ENCODE peak calls at places on chromosomes 4 and X, in four cellular contexts. One of them, this sample, is unnamed.

GRCh38 chr4:85092536-85092935 is 126.0 kb upstream of the WDFY3 start:
- DNase-seq in ovary: no peak
- DNase-seq in AG04450: no peak
- DNase-seq in A549: no peak
- DNase-seq in this sample: no peak

GRCh38 chr4:94523617-94524016 is 71.9 kb downstream of the PDLIM5 start:
- DNase-seq in ovary: no peak
- DNase-seq in AG04450: no peak
- DNase-seq in A549: no peak
- DNase-seq in this sample: no peak

GRCh38 chr4:142404191-142404611 is 441.9 kb downstream of the INPP4B start:
- DNase-seq in ovary: peak
- DNase-seq in AG04450: no peak
- DNase-seq in A549: peak
- DNase-seq in this sample: no peak

GRCh38 chr4:54015421-54016065 is 48.9 kb downstream of the CHIC2 start:
- DNase-seq in ovary: no peak
- DNase-seq in AG04450: no peak
- DNase-seq in A549: no peak
- DNase-seq in this sample: no peak

GRCh38 chr4:1058198-1058996 is 47.0 kb downstream of the FGFRL1 start:
- DNase-seq in ovary: no peak
- DNase-seq in AG04450: no peak
- DNase-seq in A549: no peak
- DNase-seq in this sample: no peak

GRCh38 chrX:21723814-21724213 is 34.1 kb downstream of the SMPX start:
- DNase-seq in ovary: no peak
- DNase-seq in AG04450: no peak
- DNase-seq in A549: no peak
- DNase-seq in this sample: no peak

GRCh38 chr4:17327587-17327986 is 184.3 kb downstream of the QDPR start:
- DNase-seq in ovary: no peak
- DNase-seq in AG04450: no peak
- DNase-seq in A549: no peak
- DNase-seq in this sample: no peak

GRCh38 chrX:154047266-154047665 is 27.6 kb upstream of the IRAK1 start:
- DNase-seq in ovary: no peak
- DNase-seq in AG04450: no peak
- DNase-seq in A549: no peak
- DNase-seq in this sample: no peak

GRCh38 chr4:76016383-76016782 is 6.9 kb downstream of the CXCL10 start:
- DNase-seq in ovary: no peak
- DNase-seq in AG04450: no peak
- DNase-seq in A549: no peak
- DNase-seq in this sample: no peak

GRCh38 chr4:30537462-30537861 is 182.7 kb upstream of the PCDH7 start:
- DNase-seq in ovary: no peak
- DNase-seq in AG04450: peak
- DNase-seq in A549: no peak
- DNase-seq in this sample: no peak

GRCh38 chrX:109742722-109743121 is 9.7 kb upstream of the ACSL4 start:
- DNase-seq in ovary: no peak
- DNase-seq in AG04450: no peak
- DNase-seq in A549: no peak
- DNase-seq in this sample: no peak

GRCh38 chr4:101175896-101176676 is 171.2 kb downstream of the PPP3CA start:
- DNase-seq in ovary: peak
- DNase-seq in AG04450: no peak
- DNase-seq in A549: no peak
- DNase-seq in this sample: no peak

GRCh38 chr4:5198586-5198985 is 147.3 kb downstream of the STK32B start:
- DNase-seq in ovary: no peak
- DNase-seq in AG04450: no peak
- DNase-seq in A549: no peak
- DNase-seq in this sample: no peak

GRCh38 chr4:48943387-48943786 is 36.8 kb upstream of the OCIAD2 start:
- DNase-seq in ovary: no peak
- DNase-seq in AG04450: no peak
- DNase-seq in A549: no peak
- DNase-seq in this sample: no peak

GRCh38 chrX:17372052-17372451 is 2.9 kb upstream of the NHS start:
- DNase-seq in ovary: no peak
- DNase-seq in AG04450: no peak
- DNase-seq in A549: no peak
- DNase-seq in this sample: no peak

GRCh38 chrX:151726751-151727150 is 7.8 kb upstream of the CNGA2 start:
- DNase-seq in ovary: no peak
- DNase-seq in AG04450: no peak
- DNase-seq in A549: no peak
- DNase-seq in this sample: no peak

GRCh38 chr4:163598028-163598427 is 103.5 kb downstream of the TMA16 start:
- DNase-seq in ovary: no peak
- DNase-seq in AG04450: no peak
- DNase-seq in A549: no peak
- DNase-seq in this sample: no peak

GRCh38 chrX:152943826-152944225 is 46.0 kb downstream of the ZNF185 start:
- DNase-seq in ovary: no peak
- DNase-seq in AG04450: no peak
- DNase-seq in A549: no peak
- DNase-seq in this sample: no peak

GRCh38 chr4:81465668-81466357 is 5.9 kb downstream of the RASGEF1B start:
- DNase-seq in ovary: no peak
- DNase-seq in AG04450: no peak
- DNase-seq in A549: no peak
- DNase-seq in this sample: no peak

GRCh38 chr4:52659722-52660261 is 691 bp upstream of the USP46 start:
- DNase-seq in ovary: peak
- DNase-seq in AG04450: no peak
- DNase-seq in A549: peak
- DNase-seq in this sample: peak

GRCh38 chr4:88618782-88619485 is 26.7 kb downstream of the HERC3 start:
- DNase-seq in ovary: no peak
- DNase-seq in AG04450: no peak
- DNase-seq in A549: no peak
- DNase-seq in this sample: no peak

GRCh38 chr4:89836897-89837384 is at the start of gene SNCA:
- DNase-seq in ovary: peak
- DNase-seq in AG04450: no peak
- DNase-seq in A549: peak
- DNase-seq in this sample: peak

GRCh38 chr4:38574559-38575333 is 89.3 kb upstream of the KLF3 start:
- DNase-seq in ovary: no peak
- DNase-seq in AG04450: no peak
- DNase-seq in A549: no peak
- DNase-seq in this sample: no peak

GRCh38 chr4:185573651-185574199 is 38.4 kb upstream of the PDLIM3 start:
- DNase-seq in ovary: no peak
- DNase-seq in AG04450: no peak
- DNase-seq in A549: peak
- DNase-seq in this sample: no peak

GRCh38 chr4:2871911-2872310 is 28.3 kb downstream of the ADD1 start:
- DNase-seq in ovary: no peak
- DNase-seq in AG04450: no peak
- DNase-seq in A549: no peak
- DNase-seq in this sample: no peak

GRCh38 chr4:55791666-55792065 is 27.9 kb upstream of the EXOC1L start:
- DNase-seq in ovary: no peak
- DNase-seq in AG04450: no peak
- DNase-seq in A549: no peak
- DNase-seq in this sample: no peak

GRCh38 chrX:56219702-56220101 is 12.5 kb upstream of the KLF8 start:
- DNase-seq in ovary: no peak
- DNase-seq in AG04450: no peak
- DNase-seq in A549: no peak
- DNase-seq in this sample: no peak
- TF ChIP-seq CTCF in ovary: no peak
- TF ChIP-seq CTCF in AG04450: no peak
- TF ChIP-seq CTCF in A549: no peak
- TF ChIP-seq CTCF in this sample: no peak

GRCh38 chr4:10887600-10887999 is 203.0 kb upstream of the CLNK start:
- DNase-seq in ovary: no peak
- DNase-seq in AG04450: no peak
- DNase-seq in A549: no peak
- DNase-seq in this sample: no peak

GRCh38 chr4:10891866-10892265 is 207.3 kb upstream of the CLNK start:
- DNase-seq in ovary: no peak
- DNase-seq in AG04450: no peak
- DNase-seq in A549: no peak
- DNase-seq in this sample: no peak

GRCh38 chr4:10893417-10893816 is 208.8 kb upstream of the CLNK start:
- DNase-seq in ovary: peak
- DNase-seq in AG04450: no peak
- DNase-seq in A549: no peak
- DNase-seq in this sample: no peak

GRCh38 chr4:10889819-10890218 is 205.3 kb upstream of the CLNK start:
- DNase-seq in ovary: no peak
- DNase-seq in AG04450: no peak
- DNase-seq in A549: no peak
- DNase-seq in this sample: no peak
- TF ChIP-seq CTCF in ovary: no peak
- TF ChIP-seq CTCF in AG04450: no peak
- TF ChIP-seq CTCF in A549: no peak
- TF ChIP-seq CTCF in this sample: no peak

DNA sequence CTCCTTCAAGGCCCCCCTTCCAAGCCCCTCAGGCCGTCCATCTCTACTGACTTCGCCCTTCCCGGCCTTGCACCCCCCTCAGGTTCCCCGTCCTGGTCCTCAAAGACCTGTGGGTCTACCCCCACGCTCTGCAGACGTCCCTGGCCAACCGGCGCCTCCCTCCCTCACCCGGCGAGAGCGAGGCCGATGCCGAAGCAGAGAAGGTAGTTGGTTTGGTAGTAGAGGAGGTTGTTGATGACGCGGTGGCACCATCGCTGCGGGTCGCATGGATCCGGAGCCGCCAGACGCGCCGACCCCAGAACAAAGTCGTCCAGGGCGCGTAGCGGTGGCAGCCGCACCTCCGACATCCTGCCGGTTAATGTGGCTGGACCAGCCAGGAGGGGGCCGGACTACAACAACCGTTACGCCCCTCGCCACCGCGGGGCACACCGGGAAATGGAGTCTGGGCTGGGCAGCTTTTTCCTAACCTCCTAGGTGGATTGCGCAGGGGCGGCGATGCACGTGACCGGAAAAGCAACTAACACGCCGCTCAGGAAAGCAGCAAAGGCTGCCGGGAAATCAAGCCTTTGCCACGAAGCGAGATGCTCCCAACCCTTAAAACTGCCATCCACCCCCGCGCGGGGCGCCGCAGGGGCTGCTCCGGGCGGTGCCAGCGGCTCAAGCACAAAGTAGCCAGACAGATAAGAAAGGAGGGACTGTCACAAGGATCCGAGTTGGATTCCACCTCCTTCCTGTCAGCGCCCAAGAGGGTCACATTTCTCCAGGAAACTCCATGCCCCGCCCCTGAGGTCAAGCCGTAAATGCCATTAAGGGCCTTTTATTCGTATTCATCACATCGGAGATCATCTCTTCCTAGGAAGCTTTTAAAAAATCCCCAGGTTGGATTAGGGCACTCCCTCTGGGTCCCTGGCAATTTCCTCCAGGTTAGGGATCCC is at the start of gene PRAF2:
- DNase-seq in ovary: peak
- DNase-seq in AG04450: peak
- DNase-seq in A549: peak
- DNase-seq in this sample: peak
- TF ChIP-seq CTCF in ovary: peak
- TF ChIP-seq CTCF in AG04450: no peak
- TF ChIP-seq CTCF in A549: no peak
- TF ChIP-seq CTCF in this sample: no peak

DNA sequence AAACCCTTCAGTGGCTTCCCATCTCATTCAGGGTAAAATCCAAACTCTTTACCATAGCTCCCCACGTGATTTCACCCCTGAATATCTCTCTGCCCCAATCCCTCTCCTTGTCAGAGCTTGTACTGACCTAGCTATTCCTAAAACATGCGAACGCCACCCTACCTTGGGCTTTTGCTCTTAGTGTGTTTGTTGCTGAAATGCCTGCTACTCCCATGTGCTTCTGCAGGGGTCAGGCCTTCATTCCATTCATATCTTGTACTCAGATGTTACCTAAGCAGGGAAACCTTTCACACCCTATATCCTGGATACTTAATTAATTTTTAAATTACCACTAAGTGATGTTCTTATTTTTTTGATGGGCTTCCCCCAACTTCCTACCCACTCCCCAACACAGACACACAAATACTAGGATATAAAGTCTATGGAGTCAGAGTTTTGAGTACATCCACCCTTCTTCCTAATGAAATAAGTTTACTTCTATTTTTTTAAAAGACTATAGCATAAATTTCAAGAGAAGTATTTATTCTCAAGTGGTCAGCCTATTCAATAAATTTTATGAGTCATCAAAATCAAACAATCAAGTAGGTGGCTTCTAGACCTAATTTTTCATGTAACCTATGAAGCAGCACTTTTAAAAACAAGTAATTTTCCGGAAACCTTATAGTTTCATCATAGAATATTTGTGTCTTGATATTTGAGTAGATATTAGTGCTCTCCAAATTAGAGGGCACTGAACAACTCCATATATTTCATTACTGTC is 189.4 kb downstream of the RAPGEF2 start:
- DNase-seq in ovary: no peak
- DNase-seq in AG04450: no peak
- DNase-seq in A549: no peak
- DNase-seq in this sample: no peak
- TF ChIP-seq CTCF in ovary: no peak
- TF ChIP-seq CTCF in AG04450: no peak
- TF ChIP-seq CTCF in A549: no peak
- TF ChIP-seq CTCF in this sample: no peak

GRCh38 chr4:26235500-26235899 is 85.3 kb upstream of the RBPJ start:
- DNase-seq in ovary: no peak
- DNase-seq in AG04450: peak
- DNase-seq in A549: no peak
- DNase-seq in this sample: no peak
- TF ChIP-seq CTCF in ovary: no peak
- TF ChIP-seq CTCF in AG04450: peak
- TF ChIP-seq CTCF in A549: no peak
- TF ChIP-seq CTCF in this sample: no peak

GRCh38 chr4:187668683-187669082 is 326.9 kb upstream of the ZFP42 start:
- DNase-seq in ovary: no peak
- DNase-seq in AG04450: no peak
- DNase-seq in A549: no peak
- DNase-seq in this sample: no peak

GRCh38 chr4:187663076-187663475 is 332.5 kb upstream of the ZFP42 start:
- DNase-seq in ovary: no peak
- DNase-seq in AG04450: no peak
- DNase-seq in A549: no peak
- DNase-seq in this sample: no peak

GRCh38 chr4:187664011-187664410 is 331.6 kb upstream of the ZFP42 start:
- DNase-seq in ovary: no peak
- DNase-seq in AG04450: no peak
- DNase-seq in A549: no peak
- DNase-seq in this sample: no peak

GRCh38 chr4:187667095-187667494 is 328.5 kb upstream of the ZFP42 start:
- DNase-seq in ovary: no peak
- DNase-seq in AG04450: no peak
- DNase-seq in A549: no peak
- DNase-seq in this sample: no peak

GRCh38 chr4:187666634-187667033 is 328.9 kb upstream of the ZFP42 start:
- DNase-seq in ovary: no peak
- DNase-seq in AG04450: no peak
- DNase-seq in A549: no peak
- DNase-seq in this sample: no peak
- TF ChIP-seq CTCF in ovary: no peak
- TF ChIP-seq CTCF in AG04450: no peak
- TF ChIP-seq CTCF in A549: no peak
- TF ChIP-seq CTCF in this sample: no peak

This sample was measured in mesothelial cell of epicardium.